ENCODE peak calls at places on chromosomes 3 and 15, in four cellular contexts. T, E, I and K are unnamed samples.
A peak's percentile ranks its signal among the peaks of the same experiment; 100 is the strongest.

GRCh38 chr3:6571448-6571847 is 289.5 kb upstream of the GRM7 start:
- DNase-seq in E (no peak), I (no peak), T (no peak), K (no peak)

GRCh38 chr3:63814300-63814699 is 4.8 kb upstream of the C3orf49 start:
- DNase-seq in E (no peak), I (no peak), T (no peak), K (no peak)

GRCh38 chr3:152564454-152564853 is 270.5 kb upstream of the P2RY1 start:
- DNase-seq in T (no peak), I (no peak), E (no peak), K (no peak)

GRCh38 chr3:134197681-134198261 is 52.9 kb downstream of the RYK start:
- DNase-seq in I (peak; percentile 42), T (no peak), E (peak; percentile 48), K (no peak)

GRCh38 chr3:57062119-57062631 is 1.7 kb downstream of the SPATA12 start:
- DNase-seq in E (no peak), I (no peak), T (peak; percentile 51), K (no peak)

GRCh38 chr15:50096158-50096821 is 22.7 kb downstream of the ATP8B4 start:
- DNase-seq in T (no peak), E (no peak), I (no peak), K (no peak)

GRCh38 chr15:64883997-64884511 is 27.6 kb upstream of the ANKDD1A start:
- DNase-seq in I (no peak), T (no peak), E (peak; percentile 58), K (peak; percentile 82)

GRCh38 chr3:120357807-120358206 is 8.7 kb upstream of the LRRC58 start:
- DNase-seq in E (no peak), T (no peak), I (no peak), K (no peak)

GRCh38 chr3:37779289-37780152 is 82.2 kb upstream of the CTDSPL start:
- DNase-seq in E (peak; percentile 69), I (peak; percentile 90), T (no peak), K (no peak)

GRCh38 chr3:50324351-50325144 is 2.0 kb upstream of the HYAL2 start:
- DNase-seq in E (peak; percentile 85), I (peak; percentile 40), T (peak; percentile 76), K (peak; percentile 78)

GRCh38 chr15:82186748-82187415 is 75.7 kb downstream of the EFL1 start:
- DNase-seq in T (no peak), I (no peak), E (no peak), K (no peak)

GRCh38 chr15:83445653-83446052 is 1.5 kb upstream of the SH3GL3 start:
- DNase-seq in I (no peak), T (no peak), E (no peak), K (no peak)

GRCh38 chr3:65473746-65474145 is 565.0 kb downstream of the MAGI1 start:
- DNase-seq in I (no peak), E (no peak), T (no peak), K (no peak)

GRCh38 chr3:12990781-12991480 is 82.3 kb downstream of the IQSEC1 start:
- DNase-seq in I (no peak), T (peak; percentile 14), E (no peak), K (no peak)
- H3K4me1 ChIP-seq in I (peaks cover 57% of the 10 kb centered on the region), T (peaks cover 3% of the 10 kb centered on the region), E (peaks cover 31% of the 10 kb centered on the region), K (no peaks in the 10 kb centered on the region)

DNA sequence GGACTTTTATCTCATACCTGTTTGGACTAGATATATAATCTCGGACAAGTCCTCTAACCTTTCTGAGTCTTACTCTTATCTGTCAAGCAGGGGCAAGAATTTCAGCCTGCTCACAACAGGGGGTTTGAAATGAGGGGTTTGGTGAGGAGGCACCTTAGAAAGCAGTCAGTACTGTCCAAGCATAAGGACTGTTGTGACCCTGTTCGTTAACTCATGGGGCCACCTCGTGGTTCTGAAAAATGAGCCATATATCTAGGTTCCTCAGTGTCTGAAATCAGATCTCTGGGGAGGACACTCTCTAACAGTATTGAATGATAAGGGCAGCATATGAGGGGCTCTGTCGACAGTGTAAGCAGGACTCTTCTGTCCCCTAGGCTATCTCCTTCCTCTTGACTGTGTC is 7.2 kb upstream of the TIMP4 start:
- DNase-seq in E (no peak), T (no peak), I (no peak), K (peak; percentile 19)
- TF ChIP-seq CTCF in E (no peak), T (no peak), I (no peak), K (no peak)

GRCh38 chr15:31335991-31336942 is 9.6 kb downstream of the KLF13 start:
- DNase-seq in T (no peak), I (no peak), E (no peak), K (no peak)

GRCh38 chr15:31338318-31338878 is 11.8 kb downstream of the KLF13 start:
- DNase-seq in T (peak; percentile 52), E (no peak), I (no peak), K (no peak)

GRCh38 chr15:31337352-31338031 is 10.9 kb downstream of the KLF13 start:
- DNase-seq in E (no peak), I (no peak), T (no peak), K (no peak)

GRCh38 chr15:31338879-31339557 is 12.4 kb downstream of the KLF13 start:
- DNase-seq in T (peak; percentile 48), I (no peak), E (peak; percentile 64), K (peak; percentile 88)

GRCh38 chr15:31336943-31337295 is 10.3 kb downstream of the KLF13 start:
- DNase-seq in T (no peak), E (no peak), I (no peak), K (no peak)
- H3K4me3 ChIP-seq in T (no peak overlapping the region), E (no peak overlapping the region), I (no peak overlapping the region), K (no peak overlapping the region)

GRCh38 chr15:61910839-61911369 is 149.3 kb downstream of the VPS13C start:
- DNase-seq in I (no peak), T (no peak), E (no peak), K (no peak)
- H3K4me1 ChIP-seq in I (no peaks in the 10 kb centered on the region), T (no peaks in the 10 kb centered on the region), E (peaks cover 8% of the 10 kb centered on the region), K (peaks cover 17% of the 10 kb centered on the region)

GRCh38 chr3:150840733-150841515 is 64.3 kb downstream of the MINDY4B start:
- DNase-seq in E (no peak), T (no peak), I (no peak), K (no peak)
- TF ChIP-seq CTCF in E (no peak), T (no peak), I (peak; percentile 20), K (no peak)

GRCh38 chr3:51966486-51966885 is 768 bp downstream of the PCBP4 start:
- DNase-seq in I (no peak), T (no peak), E (no peak), K (no peak)
- H3K4me3 ChIP-seq in I (no peak overlapping the region), T (peak overlapping the region; percentile 62), E (peak overlapping the region; percentile 76), K (peak overlapping the region; percentile 62)

DNA sequence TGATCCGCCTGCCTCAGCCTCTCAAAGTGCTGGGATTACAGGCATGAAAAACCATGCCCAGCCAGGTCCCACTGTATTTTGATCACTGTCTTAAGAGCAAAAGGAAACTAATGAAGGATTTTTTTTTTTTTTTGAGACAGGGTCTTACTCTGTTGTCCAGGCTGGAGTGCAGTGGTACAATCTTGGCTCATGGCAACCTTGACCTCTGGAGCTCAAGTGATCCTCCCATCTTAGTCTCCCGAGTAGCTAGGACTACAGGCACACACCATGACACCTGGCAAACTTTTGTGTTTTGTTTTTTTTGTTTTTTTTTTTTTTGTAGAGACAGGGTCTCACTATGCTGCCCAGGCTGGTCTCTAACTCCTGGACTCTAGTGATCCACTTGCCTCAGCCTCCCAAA is 6.4 kb downstream of the EMC3 start:
- DNase-seq in E (no peak), T (no peak), I (no peak), K (no peak)
- H3K4me1 ChIP-seq in E (peaks cover under 1% of the 10 kb centered on the region), T (no peaks in the 10 kb centered on the region), I (peaks cover 43% of the 10 kb centered on the region), K (peaks cover 14% of the 10 kb centered on the region)

GRCh38 chr15:101017041-101017754 is 98.0 kb downstream of the LRRK1 start:
- DNase-seq in I (no peak), E (no peak), T (no peak), K (no peak)
- TF ChIP-seq CTCF in I (peak; percentile 61), E (peak; percentile 41), T (no peak), K (no peak)